ENCODE peak calls at places on chromosomes 1 and 21, in seven cellular contexts. T is effector CD8-positive, alpha-beta T cell; V is NCI-H1694; U is Ammon's horn; K is posterior cingulate gyrus; I is activated B cell treated with CpG ODN at 0.5 μM for 24 hours; S is activated naive CD8-positive, alpha-beta T cell treated with anti-CD3 and anti-CD28 coated beads for 36 hours. E is an unnamed sample.

GRCh38 chr1:182279724-182280506 is 111.7 kb downstream of the GLUL start:
- DNase-seq in T (no peak), V (peak), U (peak), K (peak), I (no peak), S (no peak), E (no peak)

GRCh38 chr1:230643887-230644286 is 1.6 kb downstream of the COG2 start:
- DNase-seq in T (no peak), V (no peak), U (no peak), K (no peak), I (no peak), S (no peak), E (no peak)

GRCh38 chr21:27528697-27529096 is 561.8 kb upstream of the ADAMTS5 start:
- DNase-seq in T (no peak), V (no peak), U (no peak), K (no peak), I (no peak), S (no peak), E (no peak)

GRCh38 chr1:235460768-235461167 is 43.5 kb downstream of the B3GALNT2 start:
- DNase-seq in T (no peak), V (no peak), U (no peak), K (no peak), I (no peak), S (no peak), E (no peak)

GRCh38 chr1:212607206-212607923 is 1.2 kb upstream of the ATF3 start:
- DNase-seq in T (no peak), V (no peak), U (peak), K (no peak), I (peak), S (peak), E (no peak)

GRCh38 chr1:165143437-165144065 is 213.0 kb downstream of the LMX1A start:
- DNase-seq in T (no peak), V (no peak), U (no peak), K (no peak), I (no peak), S (peak), E (no peak)

GRCh38 chr1:110235839-110236682 is 25.9 kb downstream of the KCNC4 start:
- DNase-seq in T (no peak), V (no peak), U (no peak), K (no peak), I (no peak), S (peak), E (no peak)

GRCh38 chr1:116166011-116166571 is 54.9 kb downstream of the MAB21L3 start:
- DNase-seq in T (no peak), V (no peak), U (no peak), K (no peak), I (no peak), S (no peak), E (no peak)

GRCh38 chr1:169466259-169467230 is 19.2 kb downstream of the SLC19A2 start:
- DNase-seq in T (no peak), V (peak), U (no peak), K (no peak), I (no peak), S (no peak), E (peak)

GRCh38 chr1:32066489-32066873 is 6.3 kb upstream of the TMEM39B start:
- DNase-seq in T (no peak), V (no peak), U (peak), K (no peak), I (no peak), S (no peak), E (no peak)

GRCh38 chr1:109167114-109167513 is 46.6 kb upstream of the SARS1 start:
- DNase-seq in T (no peak), V (no peak), U (no peak), K (no peak), I (no peak), S (no peak), E (no peak)

GRCh38 chr1:5494518-5494917 is 497.7 kb downstream of the NPHP4 start:
- DNase-seq in T (no peak), V (no peak), U (peak), K (no peak), I (no peak), S (no peak), E (no peak)

GRCh38 chr1:170562644-170563338 is 30.8 kb downstream of the GORAB start:
- DNase-seq in T (no peak), V (no peak), U (peak), K (no peak), I (no peak), S (peak), E (no peak)

GRCh38 chr1:151171190-151171589 is 4.6 kb downstream of the TMOD4 start:
- DNase-seq in T (no peak), V (no peak), U (no peak), K (no peak), I (no peak), S (no peak), E (no peak)

GRCh38 chr1:87344231-87344630 is 15.6 kb downstream of the LMO4 start:
- DNase-seq in T (no peak), V (no peak), U (no peak), K (no peak), I (no peak), S (no peak), E (no peak)